ENCODE peak calls at places on chromosome 14, in four cellular contexts. One of them, this sample, is unnamed.

GRCh38 chr14:30995674-30996073 is 29.8 kb upstream of the AP4S1 start:
- DNase-seq in BJ: no peak
- DNase-seq in tibial artery: no peak
- DNase-seq in thoracic aorta: no peak
- DNase-seq in this sample: no peak

GRCh38 chr14:54818201-54819133 is 84.2 kb downstream of the GCH1 start:
- DNase-seq in thoracic aorta: no peak
- DNase-seq in BJ: peak; percentile 39
- DNase-seq in tibial artery: peak; percentile 65
- DNase-seq in this sample: peak; percentile 65

GRCh38 chr14:49566714-49567113 is 19.5 kb downstream of the RPS29 start:
- DNase-seq in BJ: no peak
- DNase-seq in thoracic aorta: no peak
- DNase-seq in tibial artery: no peak
- DNase-seq in this sample: no peak

GRCh38 chr14:59394268-59394667 is 70.9 kb downstream of the GPR135 start:
- DNase-seq in thoracic aorta: no peak
- DNase-seq in tibial artery: no peak
- DNase-seq in BJ: no peak
- DNase-seq in this sample: no peak

GRCh38 chr14:93959239-93960107 is 16.9 kb downstream of the ASB2 start:
- DNase-seq in BJ: peak; percentile 72
- DNase-seq in thoracic aorta: peak; percentile 53
- DNase-seq in tibial artery: no peak
- DNase-seq in this sample: peak; percentile 67

GRCh38 chr14:105473677-105474477 is 744 bp upstream of the CRIP2 start:
- DNase-seq in tibial artery: peak; percentile 93
- DNase-seq in BJ: no peak
- DNase-seq in thoracic aorta: peak; percentile 98
- DNase-seq in this sample: no peak

GRCh38 chr14:69093551-69094421 is 59.1 kb downstream of the DCAF5 start:
- DNase-seq in tibial artery: no peak
- DNase-seq in BJ: no peak
- DNase-seq in thoracic aorta: no peak
- DNase-seq in this sample: no peak

GRCh38 chr14:59133202-59133601 is 55.3 kb upstream of the DAAM1 start:
- DNase-seq in tibial artery: no peak
- DNase-seq in thoracic aorta: no peak
- DNase-seq in BJ: no peak
- DNase-seq in this sample: no peak

GRCh38 chr14:96145116-96145864 is 59.3 kb upstream of the BDKRB2 start:
- DNase-seq in thoracic aorta: no peak
- DNase-seq in tibial artery: no peak
- DNase-seq in BJ: peak; percentile 87
- DNase-seq in this sample: peak; percentile 65

GRCh38 chr14:21680072-21680471 is 6.5 kb upstream of the OR4E1 start:
- DNase-seq in thoracic aorta: no peak
- DNase-seq in BJ: no peak
- DNase-seq in tibial artery: no peak
- DNase-seq in this sample: no peak

GRCh38 chr14:76772300-76773187 is 11.3 kb downstream of the VASH1 start:
- DNase-seq in thoracic aorta: peak; percentile 60
- DNase-seq in tibial artery: peak; percentile 78
- DNase-seq in BJ: no peak
- DNase-seq in this sample: no peak

GRCh38 chr14:78238141-78238540 is 68.0 kb downstream of the NRXN3 start:
- DNase-seq in tibial artery: no peak
- DNase-seq in BJ: no peak
- DNase-seq in thoracic aorta: no peak
- DNase-seq in this sample: no peak

GRCh38 chr14:75880512-75880911 is 101.3 kb downstream of the TGFB3 start:
- DNase-seq in tibial artery: no peak
- DNase-seq in thoracic aorta: no peak
- DNase-seq in BJ: no peak
- DNase-seq in this sample: no peak

GRCh38 chr14:105334383-105335230 is 20.1 kb downstream of the PACS2 start:
- DNase-seq in tibial artery: no peak
- DNase-seq in thoracic aorta: no peak
- DNase-seq in BJ: no peak
- DNase-seq in this sample: no peak

GRCh38 chr14:35822501-35822900 is 3.6 kb upstream of the BRMS1L start:
- DNase-seq in BJ: no peak
- DNase-seq in thoracic aorta: no peak
- DNase-seq in tibial artery: no peak
- DNase-seq in this sample: no peak

GRCh38 chr14:60643443-60644402 is 5.6 kb downstream of the SIX1 start:
- DNase-seq in tibial artery: peak; percentile 68
- DNase-seq in BJ: no peak
- DNase-seq in thoracic aorta: no peak
- DNase-seq in this sample: no peak

GRCh38 chr14:36070056-36071043 is 106.2 kb downstream of the PTCSC3 start:
- DNase-seq in thoracic aorta: no peak
- DNase-seq in tibial artery: no peak
- DNase-seq in BJ: no peak
- DNase-seq in this sample: peak; percentile 36

GRCh38 chr14:75294649-75295033 is 16.0 kb downstream of the FOS start:
- DNase-seq in BJ: no peak
- DNase-seq in tibial artery: no peak
- DNase-seq in thoracic aorta: no peak
- DNase-seq in this sample: no peak

GRCh38 chr14:67722293-67722692 is 20.6 kb downstream of the RDH12 start:
- DNase-seq in BJ: no peak
- DNase-seq in tibial artery: peak; percentile 45
- DNase-seq in thoracic aorta: no peak
- DNase-seq in this sample: no peak

GRCh38 chr14:101071493-101071891 is 168.0 kb upstream of the RTL1 start:
- DNase-seq in thoracic aorta: no peak
- DNase-seq in BJ: no peak
- DNase-seq in tibial artery: peak; percentile 14
- DNase-seq in this sample: no peak

GRCh38 chr14:40164083-40164482 is 731.9 kb upstream of the FBXO33 start:
- DNase-seq in thoracic aorta: no peak
- DNase-seq in tibial artery: no peak
- DNase-seq in BJ: no peak
- DNase-seq in this sample: no peak

GRCh38 chr14:104224516-104225281 is 86.3 kb downstream of the KIF26A start:
- DNase-seq in tibial artery: no peak
- DNase-seq in thoracic aorta: no peak
- DNase-seq in BJ: no peak
- DNase-seq in this sample: no peak
- TF ChIP-seq CTCF in tibial artery: peak; percentile 10
- TF ChIP-seq CTCF in thoracic aorta: no peak
- TF ChIP-seq CTCF in BJ: peak; percentile 17
- TF ChIP-seq CTCF in this sample: peak; percentile 4

GRCh38 chr14:24431569-24432258 is 2.0 kb downstream of the KHNYN start:
- DNase-seq in BJ: peak; percentile 40
- DNase-seq in tibial artery: peak; percentile 89
- DNase-seq in thoracic aorta: peak; percentile 60
- DNase-seq in this sample: peak; percentile 55
- H3K4me3 ChIP-seq in BJ: peak overlapping the region; percentile 58
- H3K4me3 ChIP-seq in tibial artery: peak overlapping the region; percentile 64
- H3K4me3 ChIP-seq in thoracic aorta: peak overlapping the region; percentile 83
- H3K4me3 ChIP-seq in this sample: peak overlapping the region; percentile 88

GRCh38 chr14:57883061-57883460 is 17.2 kb upstream of the SLC35F4 start:
- DNase-seq in BJ: no peak
- DNase-seq in tibial artery: no peak
- DNase-seq in thoracic aorta: no peak
- DNase-seq in this sample: no peak

GRCh38 chr14:57879516-57879915 is 13.6 kb upstream of the SLC35F4 start:
- DNase-seq in tibial artery: no peak
- DNase-seq in thoracic aorta: no peak
- DNase-seq in BJ: no peak
- DNase-seq in this sample: no peak

GRCh38 chr14:57889245-57889644 is 23.4 kb upstream of the SLC35F4 start:
- DNase-seq in BJ: no peak
- DNase-seq in tibial artery: peak; percentile 58
- DNase-seq in thoracic aorta: peak; percentile 11
- DNase-seq in this sample: no peak

GRCh38 chr14:57884175-57884574 is 18.3 kb upstream of the SLC35F4 start:
- DNase-seq in tibial artery: no peak
- DNase-seq in BJ: no peak
- DNase-seq in thoracic aorta: no peak
- DNase-seq in this sample: no peak
- TF ChIP-seq CTCF in tibial artery: peak; percentile 5
- TF ChIP-seq CTCF in BJ: peak; percentile 7
- TF ChIP-seq CTCF in thoracic aorta: no peak
- TF ChIP-seq CTCF in this sample: no peak

GRCh38 chr14:106826833-106827369 is 1300.5 kb downstream of the TMEM121 start:
- DNase-seq in tibial artery: no peak
- DNase-seq in thoracic aorta: no peak
- DNase-seq in BJ: no peak
- DNase-seq in this sample: no peak
- H3K4me3 ChIP-seq in tibial artery: no peak overlapping the region
- H3K4me3 ChIP-seq in thoracic aorta: no peak overlapping the region
- H3K4me3 ChIP-seq in BJ: no peak overlapping the region
- H3K4me3 ChIP-seq in this sample: no peak overlapping the region

DNA sequence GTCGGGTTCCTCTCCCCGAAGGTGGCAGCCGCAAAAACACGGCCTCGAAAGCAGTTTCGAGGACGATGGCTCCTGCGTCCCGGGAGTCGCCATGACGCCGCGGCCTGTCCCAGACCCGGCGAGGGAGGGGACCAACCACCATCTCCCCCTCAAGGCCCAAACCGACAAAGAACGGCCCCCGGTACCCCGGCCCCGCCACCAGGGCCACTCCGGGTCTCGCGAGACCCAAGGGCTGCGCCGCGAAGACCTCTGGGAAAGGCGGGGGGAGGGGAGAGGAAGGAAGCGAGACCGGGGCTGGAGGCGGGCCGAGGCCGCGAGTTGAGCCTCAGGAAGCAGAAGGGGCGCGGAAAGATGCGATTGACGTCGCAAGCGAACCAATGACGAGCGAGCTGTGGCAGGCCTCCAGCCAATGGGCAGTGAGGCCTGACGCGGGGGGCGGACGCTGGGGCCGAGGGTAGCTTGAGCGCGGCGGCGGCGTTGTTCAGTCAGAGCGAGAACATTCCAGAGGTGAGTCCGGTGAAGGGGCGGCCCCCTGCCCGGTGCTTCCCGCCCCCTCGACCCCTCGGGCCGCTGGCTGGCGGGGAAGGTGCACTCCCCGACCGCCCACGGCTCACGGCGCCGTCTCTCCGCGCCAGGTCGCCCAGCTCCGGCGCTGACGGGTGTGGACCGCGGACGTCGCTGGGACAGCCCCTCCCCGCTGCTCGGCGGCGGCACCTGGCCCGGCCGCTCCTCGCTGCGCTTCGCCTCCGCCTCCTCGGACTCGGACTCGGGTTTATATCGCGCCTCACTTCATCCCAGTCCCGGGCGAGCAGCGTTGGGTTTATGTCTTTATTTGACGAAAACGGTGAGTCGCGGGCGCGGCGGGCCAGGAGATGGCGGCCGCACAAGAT is at the start of gene EIF5:
- DNase-seq in BJ: peak; percentile 85
- DNase-seq in tibial artery: peak; percentile 98
- DNase-seq in thoracic aorta: peak; percentile 94
- DNase-seq in this sample: peak; percentile 89
- TF ChIP-seq CTCF in BJ: peak; percentile 28
- TF ChIP-seq CTCF in tibial artery: peak; percentile 47
- TF ChIP-seq CTCF in thoracic aorta: peak; percentile 53
- TF ChIP-seq CTCF in this sample: peak; percentile 12

DNA sequence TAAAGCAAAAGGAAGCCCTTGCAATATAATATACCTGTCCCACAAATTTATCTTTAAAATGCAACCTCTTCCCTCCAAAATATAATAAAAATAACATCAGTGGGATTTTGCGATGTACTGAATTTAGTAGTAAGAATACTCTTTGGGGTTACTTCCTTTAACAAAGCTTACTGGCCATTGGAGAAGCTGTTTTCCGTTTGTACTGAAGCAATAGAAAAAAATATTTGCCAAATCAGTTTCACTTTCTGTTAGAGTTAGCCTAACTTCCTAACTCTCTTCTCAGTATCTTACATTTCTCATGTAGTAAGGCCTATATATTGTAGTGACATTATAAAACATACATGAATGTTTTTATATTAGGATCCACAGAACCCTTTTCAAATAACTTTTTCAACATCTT is 3.7 kb downstream of the MAX start:
- DNase-seq in thoracic aorta: no peak
- DNase-seq in tibial artery: no peak
- DNase-seq in BJ: no peak
- DNase-seq in this sample: no peak
- H3K4me3 ChIP-seq in thoracic aorta: peak overlapping the region; percentile 45
- H3K4me3 ChIP-seq in tibial artery: peak overlapping the region; percentile 1
- H3K4me3 ChIP-seq in BJ: no peak overlapping the region
- H3K4me3 ChIP-seq in this sample: no peak overlapping the region

GRCh38 chr14:52553002-52553670 is 500 bp downstream of the GPR137C start:
- DNase-seq in BJ: no peak
- DNase-seq in tibial artery: peak; percentile 21
- DNase-seq in thoracic aorta: no peak
- DNase-seq in this sample: no peak

GRCh38 chr14:52551205-52551604 is 1.1 kb downstream of the TXNDC16 start:
- DNase-seq in tibial artery: no peak
- DNase-seq in thoracic aorta: no peak
- DNase-seq in BJ: no peak
- DNase-seq in this sample: no peak

GRCh38 chr14:52552063-52552988 is at the start of the genes GPR137C and TXNDC16:
- DNase-seq in thoracic aorta: peak; percentile 100
- DNase-seq in BJ: peak; percentile 95
- DNase-seq in tibial artery: peak; percentile 100
- DNase-seq in this sample: peak; percentile 92

GRCh38 chr14:52550661-52551060 is 1.6 kb downstream of the TXNDC16 start:
- DNase-seq in tibial artery: no peak
- DNase-seq in BJ: no peak
- DNase-seq in thoracic aorta: no peak
- DNase-seq in this sample: no peak

DNA sequence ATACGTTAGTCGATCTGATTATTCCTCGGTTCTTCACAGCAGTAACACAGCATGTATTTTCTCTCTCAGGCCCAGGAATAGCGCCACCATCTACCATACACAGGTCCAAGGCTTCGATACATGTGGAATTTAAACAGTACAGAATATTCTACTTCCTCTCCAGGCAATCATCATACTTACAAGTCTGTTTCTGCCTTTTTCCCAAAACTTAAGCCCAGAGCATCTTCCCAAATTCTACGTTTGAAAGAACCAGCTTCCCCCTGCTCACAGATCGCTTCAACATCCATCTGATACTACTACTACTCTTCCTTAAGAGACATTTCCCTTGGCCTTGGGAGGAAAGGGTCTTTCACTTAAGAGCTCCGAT is 626 bp downstream of the TXNDC16 start:
- DNase-seq in BJ: no peak
- DNase-seq in thoracic aorta: no peak
- DNase-seq in tibial artery: no peak
- DNase-seq in this sample: no peak
- TF ChIP-seq CTCF in BJ: peak; percentile 38
- TF ChIP-seq CTCF in thoracic aorta: no peak
- TF ChIP-seq CTCF in tibial artery: no peak
- TF ChIP-seq CTCF in this sample: peak; percentile 27

GRCh38 chr14:88554458-88555286 is at the start of gene PTPN21:
- DNase-seq in BJ: no peak
- DNase-seq in thoracic aorta: no peak
- DNase-seq in tibial artery: peak; percentile 64
- DNase-seq in this sample: no peak
- H3K4me3 ChIP-seq in BJ: peak within 1 kb of the TSS; percentile 75
- H3K4me3 ChIP-seq in thoracic aorta: peak within 1 kb of the TSS; percentile 79
- H3K4me3 ChIP-seq in tibial artery: peak within 1 kb of the TSS; percentile 80
- H3K4me3 ChIP-seq in this sample: peak within 1 kb of the TSS; percentile 75